ENCODE peak calls at places on chromosomes 6 and 20, in eight cellular contexts. Y is RWPE1, N is mesothelial cell of epicardium, B is GM20000, D is left ventricle myocardium inferior, P is fibroblast of lung, X is lung, Q is B cell. Z is an unnamed sample.

GRCh38 chr6:1821188-1822183 is 211.8 kb downstream of the FOXC1 start:
- DNase-seq in Y (no peak), D (no peak), B (no peak), P (peak), Q (no peak), X (no peak), N (no peak), Z (no peak)

GRCh38 chr20:40101479-40102032 is 587.5 kb downstream of the MAFB start:
- DNase-seq in X (no peak), B (no peak), Q (no peak), N (no peak), D (no peak), Y (no peak), P (no peak), Z (no peak)

GRCh38 chr20:54102543-54102942 is 32.1 kb upstream of the BCAS1 start:
- DNase-seq in D (no peak), Q (no peak), X (no peak), P (no peak), N (no peak), B (no peak), Y (no peak), Z (no peak)

GRCh38 chr6:44432726-44433125 is 45.2 kb downstream of the CDC5L start:
- DNase-seq in D (no peak), X (no peak), B (no peak), N (no peak), P (no peak), Y (no peak), Q (no peak), Z (no peak)

GRCh38 chr20:34946661-34947060 is 8.9 kb downstream of the GSS start:
- DNase-seq in N (no peak), P (no peak), Q (no peak), B (no peak), Y (no peak), X (no peak), D (no peak), Z (no peak)

GRCh38 chr6:169188051-169188863 is 65.4 kb downstream of the THBS2 start:
- DNase-seq in X (no peak), P (peak), Q (no peak), B (no peak), D (no peak), N (no peak), Y (peak), Z (peak)

GRCh38 chr6:11294263-11294662 is 61.8 kb upstream of the NEDD9 start:
- DNase-seq in P (no peak), Q (no peak), B (no peak), N (no peak), Y (no peak), D (no peak), X (no peak), Z (no peak)

GRCh38 chr6:77425216-77425615 is 38.1 kb downstream of the HTR1B start:
- DNase-seq in D (no peak), Y (no peak), N (no peak), B (no peak), P (no peak), Q (no peak), X (no peak), Z (no peak)

GRCh38 chr6:52286798-52287432 is 2.4 kb upstream of the MCM3 start:
- DNase-seq in N (peak), P (peak), X (peak), Q (peak), D (peak), B (peak), Y (peak), Z (no peak)

GRCh38 chr6:132714160-132714559 is 305 bp upstream of the VNN1 start:
- DNase-seq in X (no peak), Q (no peak), P (no peak), D (no peak), B (no peak), Y (no peak), N (no peak), Z (no peak)

GRCh38 chr6:63447134-63447533 is 125.1 kb upstream of the LOC128125822 start:
- DNase-seq in B (no peak), X (no peak), P (no peak), D (no peak), Q (no peak), Y (no peak), N (no peak), Z (no peak)

GRCh38 chr6:106511274-106512047 is 117.8 kb downstream of the RTN4IP1 start:
- DNase-seq in P (peak), Y (peak), X (no peak), N (no peak), B (peak), Q (peak), D (no peak), Z (no peak)

GRCh38 chr20:841568-842546 is 8.3 kb downstream of the FAM110A start:
- DNase-seq in B (peak), Q (no peak), D (no peak), X (peak), N (no peak), Y (peak), P (no peak), Z (no peak)

GRCh38 chr6:93819189-93819588 is 399.8 kb upstream of the EPHA7 start:
- DNase-seq in B (no peak), Q (no peak), D (no peak), P (peak), N (no peak), X (no peak), Y (no peak), Z (no peak)
- TF ChIP-seq CTCF in B (no peak), Q (no peak), D (no peak), P (no peak), N (no peak), X (no peak), Y (no peak), Z (no peak)

GRCh38 chr20:31844737-31845299 is 586 bp downstream of the FOXS1 start:
- DNase-seq in P (no peak), D (no peak), B (no peak), Y (no peak), N (no peak), Q (no peak), X (no peak), Z (no peak)

GRCh38 chr20:31845300-31845863 is at the start of gene FOXS1:
- DNase-seq in Q (no peak), P (no peak), N (no peak), B (no peak), D (peak), X (no peak), Y (no peak), Z (no peak)

GRCh38 chr20:31848088-31848999 is 2.9 kb upstream of the FOXS1 start:
- DNase-seq in D (no peak), Y (no peak), X (no peak), B (no peak), P (no peak), N (no peak), Q (no peak), Z (no peak)

GRCh38 chr20:31849306-31849930 is 4.0 kb upstream of the FOXS1 start:
- DNase-seq in D (no peak), N (no peak), B (no peak), P (no peak), Q (no peak), X (no peak), Y (no peak), Z (no peak)

GRCh38 chr20:31846793-31847138 is 1.4 kb upstream of the FOXS1 start:
- DNase-seq in D (no peak), P (no peak), X (no peak), Q (no peak), N (no peak), Y (no peak), B (no peak), Z (no peak)
- TF ChIP-seq CTCF in D (peak), P (no peak), X (no peak), Q (peak), N (no peak), Y (peak), B (no peak), Z (no peak)

DNA sequence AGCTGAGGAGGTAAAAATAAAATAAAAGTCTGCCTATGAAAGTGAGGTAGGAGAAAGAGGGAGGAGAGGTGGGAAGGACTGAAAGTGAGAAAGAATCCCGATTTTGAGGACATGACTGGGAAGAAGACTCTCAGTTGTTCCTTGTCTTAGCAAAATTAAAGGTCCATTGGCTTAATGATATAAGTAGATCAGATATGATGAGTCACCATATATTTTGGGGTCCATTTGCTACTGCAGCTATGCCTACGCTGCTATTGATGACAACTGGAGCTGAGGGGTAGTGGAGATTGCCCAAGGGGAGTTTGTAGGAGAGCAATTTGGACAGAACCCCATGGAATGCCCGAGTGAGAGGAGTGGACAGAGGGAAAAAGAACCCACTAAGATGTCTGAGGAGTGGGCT is 15.1 kb upstream of the SLC22A3 start:
- DNase-seq in B (no peak), Y (no peak), P (no peak), Q (no peak), X (no peak), N (no peak), D (no peak), Z (peak)
- TF ChIP-seq CTCF in B (no peak), Y (no peak), P (no peak), Q (no peak), X (no peak), N (no peak), D (no peak), Z (no peak)

DNA sequence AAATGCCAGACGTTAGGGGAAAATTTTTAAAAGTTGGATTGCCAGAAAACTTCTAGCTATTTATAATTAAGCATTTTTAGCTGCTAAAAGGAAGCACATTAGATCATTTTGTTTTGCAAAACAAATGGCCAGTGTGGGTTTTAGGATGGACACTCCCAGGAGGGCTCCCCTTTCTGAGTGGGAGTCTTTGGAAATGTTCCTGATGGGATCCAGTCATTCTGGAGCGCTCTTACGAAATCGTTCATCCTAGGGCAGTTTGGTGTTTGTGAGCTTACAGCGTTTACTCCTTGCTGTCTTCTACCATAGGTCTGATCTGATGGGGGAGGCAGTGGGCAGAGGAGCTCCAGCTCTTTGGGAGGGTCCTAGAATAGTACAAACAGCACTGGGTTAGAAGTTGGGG is 14.7 kb downstream of the GNAS start:
- DNase-seq in B (no peak), Q (no peak), X (no peak), N (no peak), D (no peak), Y (no peak), P (no peak), Z (no peak)
- TF ChIP-seq CTCF in B (no peak), Q (no peak), X (no peak), N (no peak), D (no peak), Y (no peak), P (no peak), Z (no peak)

GRCh38 chr20:2244993-2245392 is 50.8 kb upstream of the TGM3 start:
- DNase-seq in X (no peak), D (no peak), Q (no peak), Y (no peak), P (no peak), N (no peak), B (no peak), Z (no peak)
- TF ChIP-seq CTCF in X (no peak), D (no peak), Q (no peak), Y (no peak), P (no peak), N (no peak), B (no peak), Z (no peak)

GRCh38 chr6:121732641-121733040 is 297.2 kb downstream of the GJA1 start:
- DNase-seq in Q (no peak), N (no peak), P (no peak), B (no peak), X (no peak), Y (no peak), D (no peak), Z (no peak)

GRCh38 chr6:121726596-121726995 is 291.1 kb downstream of the GJA1 start:
- DNase-seq in X (no peak), Q (no peak), D (no peak), Y (no peak), P (no peak), N (no peak), B (no peak), Z (no peak)

GRCh38 chr6:121733216-121733615 is 297.8 kb downstream of the GJA1 start:
- DNase-seq in X (no peak), Q (no peak), N (no peak), B (no peak), P (peak), D (no peak), Y (no peak), Z (no peak)

GRCh38 chr6:121731381-121731780 is 295.9 kb downstream of the GJA1 start:
- DNase-seq in D (no peak), N (no peak), Y (no peak), Q (no peak), B (no peak), X (no peak), P (no peak), Z (no peak)

GRCh38 chr6:121730616-121731015 is 295.2 kb downstream of the GJA1 start:
- DNase-seq in N (no peak), B (no peak), P (no peak), X (no peak), D (no peak), Q (no peak), Y (no peak), Z (no peak)
- TF ChIP-seq CTCF in N (no peak), B (no peak), P (no peak), X (no peak), D (no peak), Q (no peak), Y (no peak), Z (no peak)

DNA sequence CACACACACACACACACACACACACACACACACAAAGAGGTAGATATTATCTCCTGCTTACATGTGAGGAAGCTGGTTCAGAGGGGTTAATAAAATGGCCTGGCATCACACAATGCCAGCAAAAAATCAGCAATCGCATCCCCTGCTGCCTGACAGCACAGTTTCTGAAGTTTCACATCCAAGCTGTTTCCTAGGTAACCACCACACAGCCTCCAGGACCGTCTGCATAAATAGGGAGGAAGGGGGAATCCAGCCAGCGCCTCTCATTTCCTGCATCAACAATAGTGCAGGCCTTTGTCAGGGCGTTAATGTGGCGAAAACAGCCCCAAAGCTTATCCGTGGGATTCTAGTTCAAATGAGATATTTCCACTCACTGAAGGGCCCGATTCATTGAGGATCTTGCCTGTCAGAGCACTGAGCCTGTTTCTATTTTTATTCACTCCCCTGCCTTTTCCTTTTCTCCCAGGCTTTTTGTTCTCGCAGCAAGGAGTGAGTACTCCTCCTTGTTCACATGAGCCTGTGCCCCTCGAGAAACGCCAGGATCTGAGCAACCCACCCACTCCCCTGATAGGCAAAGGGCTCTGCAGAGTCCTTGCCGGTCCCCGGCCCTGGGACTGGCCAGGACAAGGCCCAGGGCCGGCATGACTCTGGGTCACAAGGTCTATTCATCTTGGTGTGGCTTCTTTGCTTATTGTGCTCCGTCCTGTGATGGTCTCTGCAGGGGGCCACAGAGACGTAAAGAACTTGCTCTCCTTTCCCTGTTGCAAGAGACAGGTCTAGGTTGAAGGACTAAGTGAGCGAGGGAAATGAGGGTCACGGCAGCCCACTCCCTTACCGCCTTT is 32.7 kb downstream of the TUBB2B start:
- DNase-seq in Q (no peak), N (no peak), X (no peak), Y (no peak), D (no peak), P (peak), B (peak), Z (no peak)
- TF ChIP-seq CTCF in Q (no peak), N (no peak), X (no peak), Y (no peak), D (no peak), P (no peak), B (no peak), Z (no peak)